ENCODE peak calls at places on chromosomes 4 and X, in five cellular contexts. P is GM23338, O is suprapubic skin, M is SK-N-SH, G is breast epithelium. K is an unnamed sample.

GRCh38 chr4:138910201-138910913 is 105.2 kb upstream of the NOCT start:
- DNase-seq in M (peak; percentile 52), G (no peak), P (no peak), O (no peak), K (no peak)

GRCh38 chr4:748461-748860 is 42.8 kb downstream of the PCGF3 start:
- DNase-seq in M (no peak), O (no peak), P (no peak), G (no peak), K (no peak)

GRCh38 chr4:152680988-152681731 is 1.4 kb upstream of the TMEM154 start:
- DNase-seq in P (no peak), G (no peak), M (no peak), O (no peak), K (no peak)

GRCh38 chr4:81523672-81524436 is 52.1 kb upstream of the RASGEF1B start:
- DNase-seq in G (no peak), O (no peak), M (no peak), P (no peak), K (no peak)

GRCh38 chrX:70769659-70770232 is 138.8 kb downstream of the TEX11 start:
- DNase-seq in M (peak; percentile 8), P (peak; percentile 4), G (no peak), O (no peak), K (no peak)

GRCh38 chrX:119755981-119756533 is 2.3 kb upstream of the SOWAHD start:
- DNase-seq in M (no peak), O (no peak), P (no peak), G (no peak), K (peak; percentile 76)

GRCh38 chr4:113809313-113809712 is 47.8 kb upstream of the CAMK2D start:
- DNase-seq in P (peak; percentile 24), G (no peak), M (no peak), O (no peak), K (no peak)

GRCh38 chr4:124409044-124409443 is 303.5 kb downstream of the ANKRD50 start:
- DNase-seq in O (no peak), P (no peak), M (no peak), G (no peak), K (no peak)

GRCh38 chrX:150225756-150226155 is 137.4 kb upstream of the MAMLD1 start:
- DNase-seq in O (no peak), P (peak; percentile 38), G (no peak), M (no peak), K (peak; percentile 29)

GRCh38 chrX:130079824-130080406 is 30.4 kb downstream of the ELF4 start:
- DNase-seq in M (peak; percentile 75), O (no peak), G (peak; percentile 31), P (peak; percentile 74), K (no peak)

GRCh38 chrX:150569155-150569477 is 695 bp downstream of the MTM1 start:
- DNase-seq in G (no peak), O (no peak), P (no peak), M (no peak), K (no peak)

GRCh38 chr4:14767142-14767541 is 235.1 kb upstream of the CPEB2 start:
- DNase-seq in M (no peak), O (no peak), G (no peak), P (no peak), K (no peak)

GRCh38 chr4:156038772-156039171 is 85.1 kb upstream of the CTSO start:
- DNase-seq in M (no peak), P (no peak), G (no peak), O (no peak), K (no peak)

GRCh38 chr4:137471895-137472294 is 60.4 kb downstream of the PCDH18 start:
- DNase-seq in G (no peak), O (no peak), M (no peak), P (no peak), K (no peak)

GRCh38 chr4:88109123-88109864 is 49.1 kb downstream of the ABCG2 start:
- DNase-seq in O (no peak), M (no peak), P (no peak), G (no peak), K (no peak)

GRCh38 chr4:40550900-40551546 is 78.6 kb downstream of the RBM47 start:
- DNase-seq in O (no peak), P (peak; percentile 55), G (peak; percentile 30), M (no peak), K (no peak)

GRCh38 chrX:150456466-150456865 is 93.3 kb downstream of the MAMLD1 start:
- DNase-seq in P (no peak), O (no peak), M (no peak), G (no peak), K (no peak)

GRCh38 chr4:179624768-179625181 is 2182.5 kb upstream of the AGA start:
- DNase-seq in M (no peak), G (no peak), O (no peak), P (no peak), K (no peak)

GRCh38 chrX:56783450-56783831 is 54.4 kb downstream of the NBDY start:
- DNase-seq in M (peak; percentile 42), O (no peak), P (peak; percentile 8), G (peak; percentile 78), K (peak; percentile 91)

GRCh38 chr4:99636422-99636821 is 21.2 kb downstream of the C4orf54 start:
- DNase-seq in G (no peak), P (no peak), M (no peak), O (no peak), K (no peak)

GRCh38 chrX:120536056-120536455 is 24.7 kb downstream of the CUL4B start:
- DNase-seq in P (no peak), M (no peak), O (no peak), G (no peak), K (no peak)

GRCh38 chr4:140106277-140106842 is 47.6 kb downstream of the MAML3 start:
- DNase-seq in M (no peak), G (no peak), O (no peak), P (no peak), K (no peak)

GRCh38 chrX:16160729-16161128 is 6.6 kb upstream of the MAGEB17 start:
- DNase-seq in P (no peak), G (no peak), O (no peak), M (no peak), K (no peak)

GRCh38 chr4:40251366-40251765 is 54.5 kb downstream of the RHOH start:
- DNase-seq in P (no peak), G (no peak), M (no peak), O (no peak), K (no peak)

GRCh38 chr4:84496356-84497219 is 2.5 kb downstream of the NKX6-1 start:
- DNase-seq in G (no peak), M (peak; percentile 42), O (no peak), P (peak; percentile 73), K (no peak)

GRCh38 chr4:99468891-99469290 is 33.7 kb upstream of the ADH7 start:
- DNase-seq in O (no peak), G (no peak), M (no peak), P (no peak), K (no peak)

GRCh38 chr4:71304289-71304850 is 34.5 kb upstream of the SLC4A4 start:
- DNase-seq in O (no peak), G (no peak), P (no peak), M (no peak), K (no peak)

GRCh38 chr4:117654064-117654463 is 380.2 kb upstream of the NDST3 start:
- DNase-seq in M (no peak), O (no peak), P (no peak), G (no peak), K (no peak)

GRCh38 chr4:68271851-68272756 is 26.6 kb upstream of the TMPRSS11B start:
- DNase-seq in M (peak; percentile 46), P (peak; percentile 70), O (no peak), G (no peak), K (no peak)

GRCh38 chr4:145887241-145887964 is 51.2 kb downstream of the ZNF827 start:
- DNase-seq in O (no peak), M (no peak), P (peak; percentile 58), G (no peak), K (no peak)

GRCh38 chrX:144791298-144791697 is 456.0 kb upstream of the SPANXN1 start:
- DNase-seq in P (no peak), G (no peak), O (no peak), M (no peak), K (no peak)

GRCh38 chr4:1310796-1311715 is 21.4 kb downstream of the MAEA start:
- DNase-seq in O (no peak), M (no peak), P (no peak), G (no peak), K (peak; percentile 79)

GRCh38 chr4:128288689-128289106 is 1.1 kb upstream of the PGRMC2 start:
- DNase-seq in O (no peak), P (peak; percentile 64), G (peak; percentile 26), M (no peak), K (no peak)
- TF ChIP-seq POLR2AphosphoS5 in O (no peak), P (no peak), G (no peak), M (no peak), K (no peak)

GRCh38 chr4:2672700-2673099 is 83.4 kb downstream of the TNIP2 start:
- DNase-seq in O (no peak), M (no peak), P (no peak), G (no peak), K (no peak)

GRCh38 chr4:2671267-2671895 is 84.8 kb downstream of the TNIP2 start:
- DNase-seq in O (no peak), P (no peak), M (no peak), G (peak; percentile 62), K (no peak)

GRCh38 chr4:2667428-2667827 is 88.7 kb downstream of the TNIP2 start:
- DNase-seq in P (no peak), M (no peak), G (no peak), O (no peak), K (no peak)

GRCh38 chr4:2672082-2672481 is 84.1 kb downstream of the TNIP2 start:
- DNase-seq in M (no peak), G (no peak), P (no peak), O (no peak), K (no peak)

GRCh38 chr4:2673157-2673556 is 83.0 kb downstream of the TNIP2 start:
- DNase-seq in G (no peak), O (no peak), M (no peak), P (peak; percentile 45), K (no peak)
- H3K36me3 ChIP-seq in G (peaks cover 5% of the 10 kb centered on the region), O (peaks cover 67% of the 10 kb centered on the region), M (peaks cover 60% of the 10 kb centered on the region), P (peaks cover 8% of the 10 kb centered on the region), K (peaks cover 64% of the 10 kb centered on the region)

DNA sequence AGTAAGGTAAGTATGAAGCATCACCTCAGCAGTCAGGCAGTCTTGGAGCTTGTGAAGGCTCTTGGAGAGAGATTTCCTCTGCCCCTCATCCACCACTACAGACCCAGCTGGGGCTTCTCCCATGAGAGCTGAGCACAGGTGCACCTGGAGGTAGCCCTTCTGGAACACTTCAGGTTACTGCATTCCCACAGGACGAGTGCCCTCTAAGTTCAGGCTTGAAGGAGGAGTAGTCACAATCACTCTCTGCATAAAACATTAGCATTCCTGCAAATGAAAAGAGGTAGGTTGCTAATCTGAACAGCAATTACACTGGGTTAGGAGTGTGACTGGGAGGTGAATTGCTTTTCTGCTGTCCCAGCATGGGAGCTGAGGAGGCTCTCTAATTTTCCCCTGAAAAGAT is 308.8 kb downstream of the TEX13C start:
- DNase-seq in M (no peak), G (no peak), O (no peak), P (peak; percentile 44), K (no peak)
- TF ChIP-seq POLR2AphosphoS5 in M (no peak), G (no peak), O (no peak), P (no peak), K (no peak)

GRCh38 chr4:2940267-2941137 is 22.7 kb downstream of the NOP14 start:
- DNase-seq in O (peak; percentile 74), G (peak; percentile 15), M (no peak), P (no peak), K (peak; percentile 69)
- H3K36me3 ChIP-seq in O (peaks cover 80% of the 10 kb centered on the region), G (no peaks in the 10 kb centered on the region), M (peaks cover 36% of the 10 kb centered on the region), P (peaks cover 49% of the 10 kb centered on the region), K (peaks cover 85% of the 10 kb centered on the region)

K was measured in spleen.